ENCODE peak calls at places on chromosome 15, in nine cellular contexts. One of them, this sample, is unnamed.
A peak's percentile ranks its signal among the peaks of the same experiment; 100 is the strongest.

GRCh38 chr15:66763186-66764066 is 61.4 kb downstream of the SMAD6 start:
- DNase-seq in mucosa of gallbladder: peak; percentile 94
- DNase-seq in activated T-cell treated with anti-CD3 and anti-CD28 coated beads for 24 hours: no peak
- DNase-seq in stimulated activated CD8-positive, alpha-beta memory T cell treated with anti-CD3 and anti-CD28 coated beads, Interleukin-12 subunit alpha, Interleukin-12 subunit beta, amount 100 ng/mL, for 4 hours: no peak
- DNase-seq in OCI-M1: no peak
- DNase-seq in DND-41: no peak
- DNase-seq in NCI-H524: no peak
- DNase-seq in activated naive CD4-positive, alpha-beta T cell treated with Interleukin-2 at 50 U/mL for 16 hours: no peak
- DNase-seq in CD4-positive, alpha-beta memory T cell: no peak
- DNase-seq in this sample: no peak

GRCh38 chr15:70602834-70603560 is 160.4 kb downstream of the UACA start:
- DNase-seq in mucosa of gallbladder: no peak
- DNase-seq in activated T-cell treated with anti-CD3 and anti-CD28 coated beads for 24 hours: no peak
- DNase-seq in stimulated activated CD8-positive, alpha-beta memory T cell treated with anti-CD3 and anti-CD28 coated beads, Interleukin-12 subunit alpha, Interleukin-12 subunit beta, amount 100 ng/mL, for 4 hours: no peak
- DNase-seq in OCI-M1: no peak
- DNase-seq in DND-41: no peak
- DNase-seq in NCI-H524: no peak
- DNase-seq in activated naive CD4-positive, alpha-beta T cell treated with Interleukin-2 at 50 U/mL for 16 hours: no peak
- DNase-seq in CD4-positive, alpha-beta memory T cell: no peak
- DNase-seq in this sample: no peak

GRCh38 chr15:92819312-92820232 is 80.6 kb upstream of the CHD2 start:
- DNase-seq in mucosa of gallbladder: no peak
- DNase-seq in activated T-cell treated with anti-CD3 and anti-CD28 coated beads for 24 hours: no peak
- DNase-seq in stimulated activated CD8-positive, alpha-beta memory T cell treated with anti-CD3 and anti-CD28 coated beads, Interleukin-12 subunit alpha, Interleukin-12 subunit beta, amount 100 ng/mL, for 4 hours: no peak
- DNase-seq in OCI-M1: peak; percentile 67
- DNase-seq in DND-41: no peak
- DNase-seq in NCI-H524: peak; percentile 31
- DNase-seq in activated naive CD4-positive, alpha-beta T cell treated with Interleukin-2 at 50 U/mL for 16 hours: no peak
- DNase-seq in CD4-positive, alpha-beta memory T cell: no peak
- DNase-seq in this sample: no peak

GRCh38 chr15:94075349-94075748 is 156.0 kb upstream of the MCTP2 start:
- DNase-seq in mucosa of gallbladder: peak; percentile 76
- DNase-seq in activated T-cell treated with anti-CD3 and anti-CD28 coated beads for 24 hours: no peak
- DNase-seq in stimulated activated CD8-positive, alpha-beta memory T cell treated with anti-CD3 and anti-CD28 coated beads, Interleukin-12 subunit alpha, Interleukin-12 subunit beta, amount 100 ng/mL, for 4 hours: no peak
- DNase-seq in OCI-M1: no peak
- DNase-seq in DND-41: no peak
- DNase-seq in NCI-H524: no peak
- DNase-seq in activated naive CD4-positive, alpha-beta T cell treated with Interleukin-2 at 50 U/mL for 16 hours: no peak
- DNase-seq in CD4-positive, alpha-beta memory T cell: no peak
- DNase-seq in this sample: no peak

GRCh38 chr15:28918141-28918983 is 32.6 kb downstream of the APBA2 start:
- DNase-seq in mucosa of gallbladder: no peak
- DNase-seq in activated T-cell treated with anti-CD3 and anti-CD28 coated beads for 24 hours: no peak
- DNase-seq in stimulated activated CD8-positive, alpha-beta memory T cell treated with anti-CD3 and anti-CD28 coated beads, Interleukin-12 subunit alpha, Interleukin-12 subunit beta, amount 100 ng/mL, for 4 hours: no peak
- DNase-seq in OCI-M1: no peak
- DNase-seq in DND-41: no peak
- DNase-seq in NCI-H524: peak; percentile 96
- DNase-seq in activated naive CD4-positive, alpha-beta T cell treated with Interleukin-2 at 50 U/mL for 16 hours: no peak
- DNase-seq in CD4-positive, alpha-beta memory T cell: no peak
- DNase-seq in this sample: no peak

GRCh38 chr15:80770356-80770705 is 8.8 kb upstream of the CEMIP start:
- DNase-seq in mucosa of gallbladder: no peak
- DNase-seq in activated T-cell treated with anti-CD3 and anti-CD28 coated beads for 24 hours: no peak
- DNase-seq in stimulated activated CD8-positive, alpha-beta memory T cell treated with anti-CD3 and anti-CD28 coated beads, Interleukin-12 subunit alpha, Interleukin-12 subunit beta, amount 100 ng/mL, for 4 hours: no peak
- DNase-seq in OCI-M1: no peak
- DNase-seq in DND-41: no peak
- DNase-seq in NCI-H524: no peak
- DNase-seq in activated naive CD4-positive, alpha-beta T cell treated with Interleukin-2 at 50 U/mL for 16 hours: no peak
- DNase-seq in CD4-positive, alpha-beta memory T cell: no peak
- DNase-seq in this sample: no peak

GRCh38 chr15:32959077-32959476 is 235.4 kb downstream of the FMN1 start:
- DNase-seq in mucosa of gallbladder: no peak
- DNase-seq in activated T-cell treated with anti-CD3 and anti-CD28 coated beads for 24 hours: no peak
- DNase-seq in stimulated activated CD8-positive, alpha-beta memory T cell treated with anti-CD3 and anti-CD28 coated beads, Interleukin-12 subunit alpha, Interleukin-12 subunit beta, amount 100 ng/mL, for 4 hours: no peak
- DNase-seq in OCI-M1: peak; percentile 18
- DNase-seq in DND-41: no peak
- DNase-seq in NCI-H524: no peak
- DNase-seq in activated naive CD4-positive, alpha-beta T cell treated with Interleukin-2 at 50 U/mL for 16 hours: no peak
- DNase-seq in CD4-positive, alpha-beta memory T cell: no peak
- DNase-seq in this sample: no peak

GRCh38 chr15:43987924-43988323 is 161.1 kb downstream of the WDR76 start:
- DNase-seq in mucosa of gallbladder: no peak
- DNase-seq in activated T-cell treated with anti-CD3 and anti-CD28 coated beads for 24 hours: no peak
- DNase-seq in stimulated activated CD8-positive, alpha-beta memory T cell treated with anti-CD3 and anti-CD28 coated beads, Interleukin-12 subunit alpha, Interleukin-12 subunit beta, amount 100 ng/mL, for 4 hours: no peak
- DNase-seq in OCI-M1: no peak
- DNase-seq in DND-41: no peak
- DNase-seq in NCI-H524: no peak
- DNase-seq in activated naive CD4-positive, alpha-beta T cell treated with Interleukin-2 at 50 U/mL for 16 hours: no peak
- DNase-seq in CD4-positive, alpha-beta memory T cell: no peak
- DNase-seq in this sample: no peak

GRCh38 chr15:44775923-44776322 is 39.6 kb downstream of the TRIM69 start:
- DNase-seq in mucosa of gallbladder: no peak
- DNase-seq in activated T-cell treated with anti-CD3 and anti-CD28 coated beads for 24 hours: no peak
- DNase-seq in stimulated activated CD8-positive, alpha-beta memory T cell treated with anti-CD3 and anti-CD28 coated beads, Interleukin-12 subunit alpha, Interleukin-12 subunit beta, amount 100 ng/mL, for 4 hours: no peak
- DNase-seq in OCI-M1: no peak
- DNase-seq in DND-41: no peak
- DNase-seq in NCI-H524: peak; percentile 5
- DNase-seq in activated naive CD4-positive, alpha-beta T cell treated with Interleukin-2 at 50 U/mL for 16 hours: no peak
- DNase-seq in CD4-positive, alpha-beta memory T cell: no peak
- DNase-seq in this sample: no peak

GRCh38 chr15:78438595-78439285 is 724 bp downstream of the IREB2 start:
- DNase-seq in mucosa of gallbladder: no peak
- DNase-seq in activated T-cell treated with anti-CD3 and anti-CD28 coated beads for 24 hours: no peak
- DNase-seq in stimulated activated CD8-positive, alpha-beta memory T cell treated with anti-CD3 and anti-CD28 coated beads, Interleukin-12 subunit alpha, Interleukin-12 subunit beta, amount 100 ng/mL, for 4 hours: no peak
- DNase-seq in OCI-M1: peak; percentile 60
- DNase-seq in DND-41: peak; percentile 51
- DNase-seq in NCI-H524: peak; percentile 37
- DNase-seq in activated naive CD4-positive, alpha-beta T cell treated with Interleukin-2 at 50 U/mL for 16 hours: peak; percentile 47
- DNase-seq in CD4-positive, alpha-beta memory T cell: peak; percentile 24
- DNase-seq in this sample: no peak

GRCh38 chr15:66401130-66402021 is 14.7 kb downstream of the MAP2K1 start:
- DNase-seq in mucosa of gallbladder: no peak
- DNase-seq in activated T-cell treated with anti-CD3 and anti-CD28 coated beads for 24 hours: no peak
- DNase-seq in stimulated activated CD8-positive, alpha-beta memory T cell treated with anti-CD3 and anti-CD28 coated beads, Interleukin-12 subunit alpha, Interleukin-12 subunit beta, amount 100 ng/mL, for 4 hours: no peak
- DNase-seq in OCI-M1: no peak
- DNase-seq in DND-41: peak; percentile 59
- DNase-seq in NCI-H524: no peak
- DNase-seq in activated naive CD4-positive, alpha-beta T cell treated with Interleukin-2 at 50 U/mL for 16 hours: no peak
- DNase-seq in CD4-positive, alpha-beta memory T cell: no peak
- DNase-seq in this sample: no peak